ENCODE peak calls at places on chromosome 3, in six cellular contexts. G, W, A, T, B and R are unnamed samples.

GRCh38 chr3:130093741-130094391 is 12.2 kb downstream of the ALG1L2 start:
- DNase-seq in G (no peak), T (peak), B (no peak), W (peak), A (no peak), R (no peak)

GRCh38 chr3:11698326-11699082 is 54.8 kb upstream of the VGLL4 start:
- DNase-seq in G (no peak), A (no peak), B (no peak), W (no peak), T (no peak), R (no peak)

GRCh38 chr3:42672495-42672894 is 12.8 kb upstream of the KLHL40 start:
- DNase-seq in T (no peak), A (no peak), W (no peak), B (no peak), G (no peak), R (no peak)

GRCh38 chr3:10655131-10655530 is 149.7 kb upstream of the ATP2B2 start:
- DNase-seq in G (no peak), A (no peak), W (no peak), T (no peak), B (no peak), R (no peak)

GRCh38 chr3:186953011-186953487 is 22.7 kb downstream of the ST6GAL1 start:
- DNase-seq in W (peak), T (peak), G (no peak), B (no peak), A (no peak), R (no peak)

GRCh38 chr3:36695769-36696137 is 68.6 kb downstream of the DCLK3 start:
- DNase-seq in A (no peak), B (no peak), T (no peak), G (no peak), W (peak), R (no peak)

GRCh38 chr3:28286595-28286994 is 45.2 kb downstream of the CMC1 start:
- DNase-seq in G (no peak), A (no peak), B (no peak), W (peak), T (no peak), R (peak)

GRCh38 chr3:50620846-50621245 is 3.9 kb downstream of the MAPKAPK3 start:
- DNase-seq in B (no peak), T (no peak), G (no peak), A (no peak), W (peak), R (no peak)